ENCODE peak calls at places on chromosomes 5 and 9, in six cellular contexts. Y is tibial nerve, B is GM23338, F is left lung, U is cardiac muscle cell, E is esophagus muscularis mucosa. P is an unnamed sample. For H3K36me3, the result is how much of the 10 kb centered on the place peaks cover.

GRCh38 chr9:94082553-94082952 is 1.7 kb upstream of the PTPDC1 start:
- DNase-seq in E (no peak), F (no peak), Y (no peak), B (no peak), U (no peak), P (no peak)

GRCh38 chr9:133707065-133707760 is 30.9 kb downstream of the SARDH start:
- DNase-seq in U (peak), E (no peak), Y (peak), B (no peak), F (peak), P (peak)

GRCh38 chr5:82512025-82512424 is 233.9 kb upstream of the RPS23 start:
- DNase-seq in E (no peak), Y (no peak), B (no peak), U (peak), F (no peak), P (no peak)

GRCh38 chr5:136026636-136027035 is 2.2 kb upstream of the TGFBI start:
- DNase-seq in E (no peak), F (no peak), Y (no peak), B (no peak), U (no peak), P (no peak)

GRCh38 chr5:39014544-39014943 is 59.7 kb downstream of the RICTOR start:
- DNase-seq in F (no peak), U (peak), E (no peak), Y (no peak), B (no peak), P (no peak)

GRCh38 chr9:93196095-93197055 is 12.4 kb downstream of the WNK2 start:
- DNase-seq in E (no peak), U (no peak), B (no peak), Y (no peak), F (no peak), P (no peak)

GRCh38 chr5:10762776-10763500 is 1.9 kb upstream of the DAP start:
- DNase-seq in E (no peak), U (no peak), F (no peak), B (no peak), Y (no peak), P (no peak)

GRCh38 chr5:67549947-67550346 is 353.3 kb upstream of the CD180 start:
- DNase-seq in E (no peak), Y (no peak), B (no peak), F (no peak), U (no peak), P (no peak)

GRCh38 chr5:77449981-77450380 is 42.1 kb downstream of the WDR41 start:
- DNase-seq in B (no peak), E (no peak), U (peak), F (no peak), Y (no peak), P (no peak)

GRCh38 chr9:99807276-99807852 is 14.3 kb upstream of the NR4A3 start:
- DNase-seq in E (peak), U (peak), Y (peak), B (peak), F (peak), P (peak)

GRCh38 chr5:76414788-76415187 is 11.7 kb downstream of the IQGAP2 start:
- DNase-seq in B (no peak), F (no peak), E (no peak), U (no peak), Y (no peak), P (no peak)

GRCh38 chr5:150209020-150209635 is 19.3 kb downstream of the SLC6A7 start:
- DNase-seq in U (peak), E (no peak), B (no peak), F (peak), Y (peak), P (no peak)

GRCh38 chr5:102701748-102702147 is 53.4 kb upstream of the PAM start:
- DNase-seq in B (no peak), E (no peak), F (no peak), U (no peak), Y (no peak), P (no peak)

GRCh38 chr5:53170748-53171349 is 61.3 kb upstream of the MOCS2 start:
- DNase-seq in B (peak), Y (peak), E (no peak), F (no peak), U (peak), P (no peak)

GRCh38 chr9:88994820-88995180 is 3.5 kb downstream of the S1PR3 start:
- DNase-seq in E (no peak), B (no peak), U (peak), Y (no peak), F (no peak), P (peak)

GRCh38 chr5:122195784-122196394 is 66.5 kb downstream of the ZNF474 start:
- DNase-seq in F (no peak), E (no peak), Y (peak), B (peak), U (peak), P (no peak)

GRCh38 chr9:111094433-111095421 is 56.5 kb upstream of the LPAR1 start:
- DNase-seq in U (peak), F (peak), B (no peak), Y (peak), E (no peak), P (peak)

GRCh38 chr9:113320051-113320450 is 16.9 kb upstream of the RNF183 start:
- DNase-seq in Y (no peak), B (no peak), F (no peak), U (no peak), E (no peak), P (no peak)

GRCh38 chr9:120445974-120446373 is 134.0 kb downstream of the CDK5RAP2 start:
- DNase-seq in F (no peak), Y (no peak), E (no peak), U (no peak), B (no peak), P (no peak)

GRCh38 chr9:120442280-120442597 is 137.7 kb downstream of the CDK5RAP2 start:
- DNase-seq in F (no peak), B (no peak), E (no peak), Y (no peak), U (no peak), P (no peak)

GRCh38 chr9:120441446-120442279 is 138.3 kb downstream of the CDK5RAP2 start:
- DNase-seq in F (no peak), U (peak), E (no peak), Y (no peak), B (no peak), P (no peak)

GRCh38 chr9:120443976-120444375 is 136.0 kb downstream of the CDK5RAP2 start:
- DNase-seq in U (no peak), Y (no peak), F (no peak), E (no peak), B (no peak), P (no peak)

DNA sequence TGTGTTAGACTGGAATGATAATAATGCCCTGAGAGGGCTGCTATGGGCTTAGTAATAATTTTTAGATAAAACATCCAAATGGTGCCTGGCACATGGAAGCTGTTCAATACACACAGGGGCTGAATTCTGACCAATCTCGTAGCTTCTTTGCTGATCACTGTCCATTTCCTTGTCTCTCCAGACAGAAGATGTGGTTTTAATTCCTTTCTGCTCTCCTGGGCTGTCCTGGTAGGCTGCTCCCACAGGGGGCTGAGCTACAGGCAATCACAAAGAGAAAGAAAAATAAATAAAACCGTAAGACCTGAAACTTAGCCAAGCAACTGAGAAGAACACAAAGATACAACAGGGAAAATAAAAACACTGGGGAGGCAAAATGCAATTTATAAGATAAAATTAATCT is 136.5 kb downstream of the CDK5RAP2 start:
- DNase-seq in F (no peak), B (no peak), U (peak), Y (no peak), E (no peak), P (no peak)
- H3K36me3 ChIP-seq in F (under half), B (under half), U (under half), Y (under half), E (under half), P (under half)

DNA sequence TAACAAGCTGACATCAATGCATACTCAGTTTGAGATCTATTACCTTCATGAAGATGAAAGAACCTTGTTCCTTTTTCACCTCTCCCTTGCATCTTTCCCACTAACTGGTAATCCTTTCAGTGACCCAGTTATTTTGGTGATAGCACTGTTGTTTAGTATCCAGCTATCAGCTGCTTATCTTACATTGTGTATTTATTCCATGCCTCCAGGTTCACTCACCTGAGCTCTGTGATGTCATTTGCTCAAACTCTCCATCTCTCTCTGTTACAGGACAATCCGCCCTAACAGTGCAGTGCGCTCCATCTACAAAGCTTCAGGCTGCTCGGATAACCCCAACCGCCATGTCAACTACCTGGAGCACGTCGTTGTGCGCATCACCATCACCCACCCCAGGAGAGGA is 235.5 kb downstream of the RFK start:
- DNase-seq in E (no peak), Y (no peak), F (no peak), B (no peak), U (no peak), P (no peak)
- H3K27ac ChIP-seq in E (no peak), Y (no peak), F (no peak), B (no peak), U (no peak), P (no peak)

DNA sequence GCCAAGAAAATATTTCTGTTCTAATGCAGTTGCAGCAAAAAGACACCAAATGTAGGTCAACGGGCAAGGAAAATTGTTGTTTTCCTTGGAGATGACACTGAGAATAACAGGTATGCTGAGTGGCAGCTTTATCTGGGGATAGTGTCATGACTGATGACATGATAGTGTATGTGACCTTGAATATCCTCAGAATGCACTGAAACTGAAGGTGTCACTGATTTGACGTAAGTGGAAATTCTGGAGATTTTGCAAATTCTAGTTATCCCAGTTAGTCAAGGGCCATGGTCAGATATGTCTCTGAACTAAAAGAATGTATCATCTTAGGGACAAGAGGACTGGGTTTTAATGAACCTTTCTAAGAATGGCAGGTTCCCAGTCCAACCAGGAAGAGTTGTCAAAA is 138.0 kb upstream of the C9orf72 start:
- DNase-seq in U (no peak), Y (no peak), F (no peak), E (no peak), B (no peak), P (no peak)
- H3K36me3 ChIP-seq in U (under half), Y (under half), F (under half), E (under half), B (under half), P (under half)

GRCh38 chr9:626591-626990 is 214.9 kb upstream of the DMRT1 start:
- DNase-seq in B (no peak), Y (no peak), U (no peak), F (no peak), E (no peak), P (no peak)

GRCh38 chr9:630817-631216 is 210.7 kb upstream of the DMRT1 start:
- DNase-seq in Y (no peak), E (no peak), F (no peak), U (no peak), B (no peak), P (no peak)

GRCh38 chr9:631596-631995 is 209.9 kb upstream of the DMRT1 start:
- DNase-seq in B (no peak), E (no peak), Y (no peak), U (no peak), F (no peak), P (no peak)

GRCh38 chr9:627571-627970 is 213.9 kb upstream of the DMRT1 start:
- DNase-seq in E (no peak), Y (no peak), B (no peak), F (no peak), U (no peak), P (no peak)

GRCh38 chr9:629136-629535 is 212.4 kb upstream of the DMRT1 start:
- DNase-seq in U (no peak), E (no peak), Y (no peak), F (no peak), B (no peak), P (no peak)
- H3K27ac ChIP-seq in U (no peak), E (no peak), Y (no peak), F (no peak), B (no peak), P (no peak)

GRCh38 chr5:16127865-16128544 is 51.6 kb downstream of the MARCHF11 start:
- DNase-seq in B (no peak), E (peak), F (no peak), U (no peak), Y (no peak), P (no peak)

GRCh38 chr5:16134204-16134603 is 45.4 kb downstream of the MARCHF11 start:
- DNase-seq in Y (no peak), E (no peak), F (no peak), B (no peak), U (no peak), P (no peak)

GRCh38 chr5:16131878-16132277 is 47.7 kb downstream of the MARCHF11 start:
- DNase-seq in F (no peak), E (no peak), U (no peak), Y (no peak), B (no peak), P (no peak)

DNA sequence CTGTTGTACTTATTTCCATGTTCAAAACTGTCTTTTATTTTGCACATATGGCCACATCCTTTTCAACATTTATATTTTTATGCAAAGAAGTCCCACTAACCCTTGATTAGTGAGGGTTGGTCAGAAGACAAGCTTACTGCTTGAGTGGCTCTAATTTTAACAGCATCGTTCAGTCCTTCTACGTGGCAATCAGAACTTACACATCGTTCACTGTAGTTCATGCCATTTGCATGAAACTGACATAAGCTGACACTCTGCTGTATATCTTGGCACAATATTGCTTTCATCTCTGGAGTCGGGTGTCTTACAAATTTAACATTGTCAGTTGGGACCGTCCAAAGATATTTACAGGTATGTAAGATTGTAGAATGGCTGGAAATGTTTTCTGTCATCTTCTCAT is 50.6 kb downstream of the MARCHF11 start:
- DNase-seq in B (no peak), E (peak), Y (no peak), F (no peak), U (no peak), P (no peak)
- H3K36me3 ChIP-seq in B (under half), E (under half), Y (under half), F (under half), U (under half), P (under half)

DNA sequence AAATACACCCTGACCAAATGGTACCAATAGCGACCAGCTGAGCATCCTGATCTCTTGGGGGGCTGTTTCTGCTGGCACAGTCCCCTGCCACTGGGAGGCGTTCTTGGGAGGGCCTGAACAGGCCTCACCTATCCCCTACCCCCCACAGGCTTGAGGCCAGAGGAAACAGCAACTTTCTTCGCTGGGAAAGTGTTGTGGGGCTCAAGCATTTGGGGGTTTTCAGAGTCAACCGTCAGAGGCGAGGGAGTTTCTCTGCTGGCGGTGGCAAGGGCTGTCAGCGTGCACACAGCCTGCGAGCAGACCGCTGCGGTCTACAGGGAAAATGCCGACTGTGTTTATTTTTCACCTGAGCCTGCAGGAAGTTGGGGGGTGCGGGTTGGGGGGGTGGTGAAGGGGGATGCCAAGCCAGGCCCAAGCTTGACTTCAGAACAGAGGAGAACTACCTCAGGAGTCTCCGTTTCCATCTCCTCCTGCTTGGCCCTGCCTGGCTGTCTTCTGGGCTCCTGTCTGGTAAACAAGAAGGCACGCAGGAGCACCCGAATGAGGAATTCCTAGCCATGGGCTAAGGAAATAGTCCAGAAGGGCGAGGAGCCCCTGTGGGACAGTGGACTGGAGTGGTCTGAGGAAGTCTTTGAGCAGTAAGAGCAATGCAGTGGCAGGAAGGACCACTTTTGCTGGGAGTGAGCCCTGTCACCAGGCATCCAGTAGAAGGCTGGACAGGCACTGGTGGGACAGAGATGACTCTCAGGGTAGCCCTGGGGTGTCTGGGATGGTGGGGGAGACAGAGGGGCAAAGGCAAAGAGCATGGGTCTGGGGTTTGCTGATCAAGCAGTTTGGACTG is 18.1 kb downstream of the TCF7 start:
- DNase-seq in U (no peak), E (no peak), B (peak), F (peak), Y (no peak), P (no peak)
- H3K27ac ChIP-seq in U (no peak), E (no peak), B (no peak), F (no peak), Y (no peak), P (no peak)

GRCh38 chr9:73157811-73158210 is 6.1 kb downstream of the ANXA1 start:
- DNase-seq in U (no peak), Y (no peak), F (no peak), E (no peak), B (no peak), P (no peak)

GRCh38 chr9:73154760-73155159 is 3.1 kb downstream of the ANXA1 start:
- DNase-seq in E (no peak), Y (no peak), U (no peak), B (no peak), F (no peak), P (no peak)

GRCh38 chr9:73155968-73156592 is 4.4 kb downstream of the ANXA1 start:
- DNase-seq in Y (no peak), E (no peak), F (no peak), U (no peak), B (no peak), P (no peak)

GRCh38 chr9:73155389-73155788 is 3.7 kb downstream of the ANXA1 start:
- DNase-seq in Y (no peak), E (no peak), U (no peak), F (no peak), B (no peak), P (no peak)

GRCh38 chr9:73156593-73157187 is 5.0 kb downstream of the ANXA1 start:
- DNase-seq in F (no peak), U (no peak), B (no peak), Y (no peak), E (no peak), P (no peak)
- H3K36me3 ChIP-seq in F (under half), U (under half), B (under half), Y (under half), E (under half), P (under half)

GRCh38 chr9:13142776-13143175 is 136.7 kb downstream of the MPDZ start:
- DNase-seq in U (no peak), F (no peak), E (no peak), B (no peak), Y (no peak), P (no peak)

GRCh38 chr9:13144176-13144820 is 135.2 kb downstream of the MPDZ start:
- DNase-seq in B (no peak), U (no peak), F (no peak), Y (no peak), E (no peak), P (no peak)

GRCh38 chr9:13146838-13147237 is 132.7 kb downstream of the MPDZ start:
- DNase-seq in E (no peak), Y (no peak), U (no peak), F (no peak), B (no peak), P (no peak)

GRCh38 chr9:13143281-13143680 is 136.2 kb downstream of the MPDZ start:
- DNase-seq in E (no peak), Y (no peak), F (no peak), B (peak), U (no peak), P (no peak)

DNA sequence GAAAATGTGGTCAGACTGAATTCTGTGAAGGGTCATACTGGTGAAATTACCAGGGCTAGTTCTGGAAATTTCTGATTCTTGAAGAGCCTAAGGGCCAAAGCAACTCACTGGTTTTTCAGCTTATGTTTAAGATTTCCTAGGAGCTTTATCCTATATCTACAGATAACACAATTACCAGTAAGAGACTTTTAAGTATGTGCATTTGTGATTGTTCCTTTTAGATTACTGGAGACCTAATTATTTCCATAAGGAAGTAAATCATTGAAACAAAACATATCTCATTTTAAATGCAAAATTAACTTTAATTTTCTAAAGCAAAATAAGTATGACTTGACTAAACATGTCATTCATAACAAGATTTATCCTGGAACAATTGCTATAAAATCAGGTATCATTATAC is 134.2 kb downstream of the MPDZ start:
- DNase-seq in F (no peak), U (no peak), Y (no peak), E (no peak), B (no peak), P (no peak)
- H3K27ac ChIP-seq in F (no peak), U (no peak), Y (no peak), E (no peak), B (no peak), P (no peak)

GRCh38 chr5:128315671-128316070 is 222.4 kb downstream of the FBN2 start:
- DNase-seq in F (no peak), Y (no peak), U (no peak), B (no peak), E (no peak), P (no peak)
- H3K36me3 ChIP-seq in F (under half), Y (under half), U (half or more), B (under half), E (under half), P (under half)

GRCh38 chr5:58457040-58457439 is 2.8 kb downstream of the PLK2 start:
- DNase-seq in U (peak), E (no peak), B (no peak), F (no peak), Y (no peak), P (no peak)
- H3K27ac ChIP-seq in U (no peak), E (no peak), B (no peak), F (no peak), Y (no peak), P (peak)